ENCODE peak calls at places on chromosomes 1 and 21, in nine cellular contexts. J is fibroblast of gingiva; M is CD4-positive, alpha-beta memory T cell; R is stimulated activated CD4-positive, alpha-beta T cell treated with anti-CD3 and anti-CD28 coated beads, Interleukin-4, amount 100 ng/mL, for 24 hours; Y is CD8-positive, alpha-beta T cell; N is AG08396; Z is Caki2; D is NCI-H524 treated with DMSO at 0.1 percent for 48 hours; H is stomach. O is an unnamed sample.

GRCh38 chr1:157852476-157852875 is 10.9 kb upstream of the CD5L start:
- DNase-seq in J (no peak), M (no peak), R (no peak), Y (no peak), N (no peak), Z (no peak), D (no peak), H (no peak), O (no peak)

GRCh38 chr1:248821101-248821500 is 4.6 kb downstream of the SH3BP5L start:
- DNase-seq in J (peak), M (no peak), R (no peak), Y (no peak), N (peak), Z (peak), D (no peak), H (no peak), O (peak)

GRCh38 chr1:227746676-227747075 is 11.4 kb downstream of the SNAP47 start:
- DNase-seq in J (no peak), M (no peak), R (no peak), Y (no peak), N (no peak), Z (no peak), D (no peak), H (no peak), O (no peak)

GRCh38 chr1:101587749-101588148 is 350.9 kb downstream of the S1PR1 start:
- DNase-seq in J (no peak), M (no peak), R (no peak), Y (no peak), N (no peak), Z (peak), D (no peak), H (no peak), O (no peak)

GRCh38 chr1:181050922-181051321 is 17.1 kb downstream of the MR1 start:
- DNase-seq in J (no peak), M (no peak), R (no peak), Y (no peak), N (no peak), Z (no peak), D (no peak), H (no peak), O (no peak)

GRCh38 chr1:4315202-4315601 is 339.2 kb upstream of the AJAP1 start:
- DNase-seq in J (no peak), M (no peak), R (no peak), Y (no peak), N (no peak), Z (no peak), D (no peak), H (no peak), O (no peak)

GRCh38 chr1:223393275-223394214 is at the start of gene CCDC185:
- DNase-seq in J (no peak), M (no peak), R (no peak), Y (no peak), N (peak), Z (no peak), D (no peak), H (peak), O (no peak)

GRCh38 chr1:114441332-114441731 is 69.7 kb downstream of the TRIM33 start:
- DNase-seq in J (no peak), M (no peak), R (no peak), Y (no peak), N (no peak), Z (no peak), D (no peak), H (no peak), O (no peak)

GRCh38 chr1:156510709-156511108 is 10.1 kb upstream of the MEF2D start:
- DNase-seq in J (peak), M (no peak), R (no peak), Y (no peak), N (peak), Z (no peak), D (no peak), H (peak), O (no peak)

GRCh38 chr1:145918992-145919939 is 749 bp upstream of the PEX11B start:
- DNase-seq in J (peak), M (no peak), R (peak), Y (no peak), N (peak), Z (peak), D (no peak), H (peak), O (peak)

GRCh38 chr1:53572061-53572801 is 113.0 kb downstream of the DMRTB1 start:
- DNase-seq in J (peak), M (no peak), R (no peak), Y (no peak), N (peak), Z (peak), D (peak), H (no peak), O (peak)

GRCh38 chr1:180524160-180524914 is 22.0 kb upstream of the ACBD6 start:
- DNase-seq in J (no peak), M (no peak), R (no peak), Y (no peak), N (no peak), Z (no peak), D (no peak), H (no peak), O (no peak)

GRCh38 chr1:203478986-203479385 is 3.4 kb downstream of the PRELP start:
- DNase-seq in J (no peak), M (no peak), R (no peak), Y (no peak), N (no peak), Z (no peak), D (no peak), H (no peak), O (no peak)

GRCh38 chr1:86762336-86762735 is 58.0 kb downstream of the SH3GLB1 start:
- DNase-seq in J (no peak), M (no peak), R (no peak), Y (no peak), N (no peak), Z (no peak), D (no peak), H (no peak), O (no peak)

GRCh38 chr1:192678099-192678498 is 42.2 kb downstream of the RGS13 start:
- DNase-seq in J (no peak), M (no peak), R (no peak), Y (no peak), N (no peak), Z (no peak), D (no peak), H (no peak), O (no peak)

GRCh38 chr1:180953791-180954721 is 41.4 kb downstream of the KIAA1614 start:
- DNase-seq in J (peak), M (peak), R (peak), Y (peak), N (peak), Z (peak), D (no peak), H (peak), O (no peak)

GRCh38 chr1:223421676-223422075 is 28.5 kb downstream of the CCDC185 start:
- DNase-seq in J (no peak), M (no peak), R (no peak), Y (no peak), N (no peak), Z (no peak), D (no peak), H (no peak), O (no peak)

GRCh38 chr1:155176544-155177071 is 3.0 kb downstream of the TRIM46 start:
- DNase-seq in J (peak), M (peak), R (peak), Y (peak), N (peak), Z (peak), D (no peak), H (peak), O (peak)

GRCh38 chr1:26696645-26697440 is 1.0 kb downstream of the ARID1A start:
- DNase-seq in J (no peak), M (peak), R (peak), Y (peak), N (no peak), Z (peak), D (no peak), H (peak), O (no peak)

GRCh38 chr21:43266534-43266933 is 97.7 kb downstream of the CRYAA start:
- DNase-seq in J (peak), M (no peak), R (no peak), Y (no peak), N (no peak), Z (no peak), D (no peak), H (no peak), O (no peak)

GRCh38 chr1:215567491-215568286 is 585 bp downstream of the KCTD3 start:
- DNase-seq in J (peak), M (peak), R (peak), Y (no peak), N (peak), Z (peak), D (peak), H (no peak), O (peak)

GRCh38 chr1:90712153-90712930 is 4.8 kb downstream of the BARHL2 start:
- DNase-seq in J (no peak), M (no peak), R (no peak), Y (no peak), N (peak), Z (no peak), D (no peak), H (no peak), O (no peak)

GRCh38 chr1:209368864-209369598 is 214.5 kb upstream of the CAMK1G start:
- DNase-seq in J (peak), M (no peak), R (no peak), Y (no peak), N (peak), Z (no peak), D (no peak), H (no peak), O (peak)

O was measured in HTR-8/SVneo.